ENCODE peak calls at places on chromosome 22, in seven cellular contexts. One of them, this sample, is unnamed.

GRCh38 chr22:44205713-44206645 is 25.3 kb downstream of the PARVG start:
- DNase-seq in PC-3: no peak
- DNase-seq in substantia nigra: no peak
- DNase-seq in mesenteric fat pad: peak; percentile 69
- DNase-seq in GM10248: no peak
- DNase-seq in body of pancreas: no peak
- DNase-seq in heart right ventricle: no peak
- DNase-seq in this sample: no peak

GRCh38 chr22:42313804-42314581 is 43.5 kb upstream of the TCF20 start:
- DNase-seq in body of pancreas: peak; percentile 61
- DNase-seq in substantia nigra: peak; percentile 7
- DNase-seq in heart right ventricle: peak; percentile 53
- DNase-seq in PC-3: peak; percentile 77
- DNase-seq in GM10248: peak; percentile 65
- DNase-seq in mesenteric fat pad: no peak
- DNase-seq in this sample: peak; percentile 50

GRCh38 chr22:43314611-43315010 is 28.6 kb downstream of the SCUBE1 start:
- DNase-seq in substantia nigra: no peak
- DNase-seq in GM10248: no peak
- DNase-seq in PC-3: no peak
- DNase-seq in mesenteric fat pad: no peak
- DNase-seq in heart right ventricle: no peak
- DNase-seq in body of pancreas: no peak
- DNase-seq in this sample: no peak

GRCh38 chr22:46767249-46767985 is 5.0 kb downstream of the TBC1D22A start:
- DNase-seq in substantia nigra: no peak
- DNase-seq in body of pancreas: no peak
- DNase-seq in mesenteric fat pad: no peak
- DNase-seq in heart right ventricle: no peak
- DNase-seq in GM10248: no peak
- DNase-seq in PC-3: no peak
- DNase-seq in this sample: no peak

GRCh38 chr22:50119768-50120251 is 30.0 kb downstream of the MOV10L1 start:
- DNase-seq in GM10248: no peak
- DNase-seq in substantia nigra: no peak
- DNase-seq in body of pancreas: no peak
- DNase-seq in PC-3: no peak
- DNase-seq in mesenteric fat pad: no peak
- DNase-seq in heart right ventricle: no peak
- DNase-seq in this sample: no peak

GRCh38 chr22:23393721-23394320 is 186.3 kb downstream of the IGLL1 start:
- DNase-seq in GM10248: no peak
- DNase-seq in mesenteric fat pad: peak; percentile 87
- DNase-seq in substantia nigra: no peak
- DNase-seq in body of pancreas: no peak
- DNase-seq in PC-3: no peak
- DNase-seq in heart right ventricle: no peak
- DNase-seq in this sample: no peak

GRCh38 chr22:35258144-35258988 is 1.1 kb downstream of the HMGXB4 start:
- DNase-seq in heart right ventricle: no peak
- DNase-seq in mesenteric fat pad: no peak
- DNase-seq in GM10248: no peak
- DNase-seq in body of pancreas: no peak
- DNase-seq in PC-3: peak; percentile 25
- DNase-seq in substantia nigra: no peak
- DNase-seq in this sample: no peak

GRCh38 chr22:39454385-39454871 is 2.4 kb upstream of the MGAT3 start:
- DNase-seq in body of pancreas: no peak
- DNase-seq in GM10248: no peak
- DNase-seq in mesenteric fat pad: no peak
- DNase-seq in PC-3: no peak
- DNase-seq in heart right ventricle: no peak
- DNase-seq in substantia nigra: no peak
- DNase-seq in this sample: no peak

GRCh38 chr22:45292675-45293402 is 8.1 kb downstream of the UPK3A start:
- DNase-seq in mesenteric fat pad: no peak
- DNase-seq in body of pancreas: no peak
- DNase-seq in PC-3: no peak
- DNase-seq in GM10248: no peak
- DNase-seq in substantia nigra: no peak
- DNase-seq in heart right ventricle: no peak
- DNase-seq in this sample: no peak

GRCh38 chr22:30232716-30233218 is 13.8 kb downstream of the LIF start:
- DNase-seq in GM10248: no peak
- DNase-seq in substantia nigra: no peak
- DNase-seq in heart right ventricle: no peak
- DNase-seq in body of pancreas: no peak
- DNase-seq in PC-3: no peak
- DNase-seq in mesenteric fat pad: no peak
- DNase-seq in this sample: no peak

GRCh38 chr22:23566716-23567475 is 13.2 kb downstream of the IGLL1 start:
- DNase-seq in PC-3: no peak
- DNase-seq in substantia nigra: no peak
- DNase-seq in GM10248: peak; percentile 12
- DNase-seq in mesenteric fat pad: peak; percentile 87
- DNase-seq in body of pancreas: no peak
- DNase-seq in heart right ventricle: no peak
- DNase-seq in this sample: no peak

GRCh38 chr22:31248965-31249940 is 37.2 kb downstream of the LIMK2 start:
- DNase-seq in PC-3: no peak
- DNase-seq in body of pancreas: no peak
- DNase-seq in heart right ventricle: no peak
- DNase-seq in GM10248: no peak
- DNase-seq in substantia nigra: peak; percentile 57
- DNase-seq in mesenteric fat pad: no peak
- DNase-seq in this sample: peak; percentile 74

GRCh38 chr22:22248878-22249277 is 4.3 kb downstream of the VPREB1 start:
- DNase-seq in heart right ventricle: no peak
- DNase-seq in PC-3: no peak
- DNase-seq in substantia nigra: no peak
- DNase-seq in body of pancreas: no peak
- DNase-seq in mesenteric fat pad: no peak
- DNase-seq in GM10248: no peak
- DNase-seq in this sample: no peak

GRCh38 chr22:31259798-31260473 is 32.4 kb downstream of the PIK3IP1 start:
- DNase-seq in substantia nigra: no peak
- DNase-seq in mesenteric fat pad: no peak
- DNase-seq in heart right ventricle: no peak
- DNase-seq in GM10248: no peak
- DNase-seq in body of pancreas: no peak
- DNase-seq in PC-3: peak; percentile 13
- DNase-seq in this sample: no peak